ENCODE peak calls at places on chromosomes 7 and 10, in nine cellular contexts. T, H, I, S, L, V, W, K and M are unnamed samples.

GRCh38 chr10:99785646-99786045 is 3.2 kb downstream of the ABCC2 start:
- DNase-seq in H (no peak), S (peak), T (no peak), I (no peak), V (no peak), L (no peak), K (no peak), W (no peak), M (no peak)

GRCh38 chr10:3803884-3804741 is 19.1 kb upstream of the KLF6 start:
- DNase-seq in T (no peak), I (no peak), K (no peak), W (no peak), L (peak), V (peak), H (peak), S (no peak), M (peak)

GRCh38 chr10:102555781-102556328 is 52.1 kb downstream of the SUFU start:
- DNase-seq in L (no peak), V (no peak), I (peak), K (peak), H (peak), S (no peak), W (no peak), T (no peak), M (peak)

GRCh38 chr10:31061941-31062340 is 30.3 kb upstream of the ZNF438 start:
- DNase-seq in T (no peak), S (no peak), K (no peak), W (no peak), V (no peak), H (no peak), L (no peak), I (no peak), M (peak)

GRCh38 chr7:21844742-21845141 is 101.0 kb downstream of the CDCA7L start:
- DNase-seq in L (no peak), T (no peak), W (no peak), K (no peak), S (peak), I (no peak), V (no peak), H (peak), M (peak)

GRCh38 chr10:784759-785538 is 95.5 kb upstream of the DIP2C start:
- DNase-seq in S (peak), H (peak), K (peak), I (peak), V (no peak), T (peak), W (peak), L (no peak), M (peak)

GRCh38 chr10:32446701-32447406 is 914 bp downstream of the CCDC7 start:
- DNase-seq in W (no peak), L (no peak), I (no peak), S (peak), K (no peak), H (peak), V (no peak), T (no peak), M (peak)

GRCh38 chr10:122849900-122850605 is 4.4 kb upstream of the CUZD1 start:
- DNase-seq in L (no peak), K (no peak), S (no peak), V (no peak), I (no peak), W (no peak), T (no peak), H (no peak), M (no peak)

GRCh38 chr7:78609281-78609680 is 810.7 kb downstream of the PHTF2 start:
- DNase-seq in L (no peak), V (no peak), H (no peak), K (no peak), S (no peak), W (no peak), I (no peak), T (no peak), M (no peak)

GRCh38 chr7:47435889-47436312 is 146.0 kb downstream of the TNS3 start:
- DNase-seq in L (no peak), H (peak), W (peak), T (peak), V (no peak), K (peak), S (peak), I (peak), M (peak)

GRCh38 chr7:73773700-73774517 is 3.8 kb upstream of the CLDN3 start:
- DNase-seq in I (no peak), T (no peak), H (no peak), L (no peak), W (no peak), V (no peak), K (no peak), S (peak), M (no peak)

GRCh38 chr7:150780249-150780648 is 19.9 kb downstream of the TMEM176B start:
- DNase-seq in W (no peak), L (no peak), V (no peak), H (no peak), T (no peak), K (no peak), S (no peak), I (no peak), M (no peak)